ENCODE peak calls at places on chromosomes 6 and 20, in eight cellular contexts. One of them, this sample, is unnamed.

GRCh38 chr6:54112171-54112650 is 968 bp downstream of the MLIP start:
- DNase-seq in non-pigmented ciliary epithelial cell: peak; percentile 14
- DNase-seq in GM10248: no peak
- DNase-seq in AG08396: no peak
- DNase-seq in endothelial cell of umbilical vein: peak; percentile 91
- DNase-seq in amniotic stem cell: no peak
- DNase-seq in mucosa of descending colon: no peak
- DNase-seq in HTR-8/SVneo: no peak
- DNase-seq in this sample: no peak

GRCh38 chr6:119028106-119028505 is 50.4 kb downstream of the FAM184A start:
- DNase-seq in mucosa of descending colon: no peak
- DNase-seq in endothelial cell of umbilical vein: no peak
- DNase-seq in AG08396: no peak
- DNase-seq in amniotic stem cell: no peak
- DNase-seq in GM10248: no peak
- DNase-seq in non-pigmented ciliary epithelial cell: no peak
- DNase-seq in HTR-8/SVneo: no peak
- DNase-seq in this sample: no peak

GRCh38 chr20:45067558-45067957 is 33.4 kb downstream of the KCNS1 start:
- DNase-seq in GM10248: no peak
- DNase-seq in non-pigmented ciliary epithelial cell: no peak
- DNase-seq in endothelial cell of umbilical vein: no peak
- DNase-seq in amniotic stem cell: no peak
- DNase-seq in mucosa of descending colon: no peak
- DNase-seq in HTR-8/SVneo: no peak
- DNase-seq in AG08396: no peak
- DNase-seq in this sample: no peak

GRCh38 chr20:43849496-43850197 is 65.0 kb upstream of the TOX2 start:
- DNase-seq in non-pigmented ciliary epithelial cell: no peak
- DNase-seq in HTR-8/SVneo: peak; percentile 88
- DNase-seq in AG08396: peak; percentile 55
- DNase-seq in GM10248: no peak
- DNase-seq in mucosa of descending colon: no peak
- DNase-seq in amniotic stem cell: no peak
- DNase-seq in endothelial cell of umbilical vein: peak; percentile 61
- DNase-seq in this sample: no peak

GRCh38 chr6:118551063-118551672 is 3.1 kb downstream of the PLN start:
- DNase-seq in AG08396: no peak
- DNase-seq in mucosa of descending colon: no peak
- DNase-seq in amniotic stem cell: peak; percentile 26
- DNase-seq in non-pigmented ciliary epithelial cell: peak; percentile 47
- DNase-seq in GM10248: peak; percentile 35
- DNase-seq in endothelial cell of umbilical vein: peak; percentile 79
- DNase-seq in HTR-8/SVneo: peak; percentile 45
- DNase-seq in this sample: peak; percentile 22

GRCh38 chr20:33568378-33569289 is 78.7 kb downstream of the CBFA2T2 start:
- DNase-seq in GM10248: peak; percentile 30
- DNase-seq in mucosa of descending colon: no peak
- DNase-seq in endothelial cell of umbilical vein: no peak
- DNase-seq in AG08396: no peak
- DNase-seq in non-pigmented ciliary epithelial cell: no peak
- DNase-seq in amniotic stem cell: no peak
- DNase-seq in HTR-8/SVneo: no peak
- DNase-seq in this sample: peak; percentile 79

GRCh38 chr6:134534708-134535149 is 216.8 kb upstream of the SGK1 start:
- DNase-seq in amniotic stem cell: no peak
- DNase-seq in HTR-8/SVneo: no peak
- DNase-seq in endothelial cell of umbilical vein: peak; percentile 47
- DNase-seq in AG08396: no peak
- DNase-seq in mucosa of descending colon: no peak
- DNase-seq in GM10248: no peak
- DNase-seq in non-pigmented ciliary epithelial cell: peak; percentile 42
- DNase-seq in this sample: no peak

GRCh38 chr6:140816696-140817095 is 1316.0 kb upstream of the GJE1 start:
- DNase-seq in AG08396: no peak
- DNase-seq in endothelial cell of umbilical vein: no peak
- DNase-seq in HTR-8/SVneo: no peak
- DNase-seq in amniotic stem cell: no peak
- DNase-seq in GM10248: no peak
- DNase-seq in mucosa of descending colon: no peak
- DNase-seq in non-pigmented ciliary epithelial cell: no peak
- DNase-seq in this sample: no peak

GRCh38 chr20:2752631-2753455 is 47.6 kb downstream of the CPXM1 start:
- DNase-seq in HTR-8/SVneo: no peak
- DNase-seq in mucosa of descending colon: peak; percentile 62
- DNase-seq in GM10248: peak; percentile 59
- DNase-seq in non-pigmented ciliary epithelial cell: no peak
- DNase-seq in endothelial cell of umbilical vein: peak; percentile 42
- DNase-seq in AG08396: peak; percentile 73
- DNase-seq in amniotic stem cell: no peak
- DNase-seq in this sample: peak; percentile 38

GRCh38 chr6:133964052-133964451 is 11.0 kb downstream of the TBPL1 start:
- DNase-seq in mucosa of descending colon: no peak
- DNase-seq in non-pigmented ciliary epithelial cell: peak; percentile 87
- DNase-seq in GM10248: no peak
- DNase-seq in AG08396: peak; percentile 47
- DNase-seq in HTR-8/SVneo: peak; percentile 33
- DNase-seq in amniotic stem cell: no peak
- DNase-seq in endothelial cell of umbilical vein: peak; percentile 21
- DNase-seq in this sample: no peak

GRCh38 chr6:134410531-134410930 is 92.6 kb upstream of the SGK1 start:
- DNase-seq in GM10248: no peak
- DNase-seq in HTR-8/SVneo: no peak
- DNase-seq in non-pigmented ciliary epithelial cell: no peak
- DNase-seq in amniotic stem cell: no peak
- DNase-seq in AG08396: no peak
- DNase-seq in mucosa of descending colon: no peak
- DNase-seq in endothelial cell of umbilical vein: no peak
- DNase-seq in this sample: no peak

GRCh38 chr6:150250826-150251225 is 108.0 kb downstream of the PPP1R14C start:
- DNase-seq in amniotic stem cell: peak; percentile 72
- DNase-seq in AG08396: peak; percentile 66
- DNase-seq in endothelial cell of umbilical vein: no peak
- DNase-seq in non-pigmented ciliary epithelial cell: no peak
- DNase-seq in GM10248: no peak
- DNase-seq in HTR-8/SVneo: peak; percentile 59
- DNase-seq in mucosa of descending colon: no peak
- DNase-seq in this sample: no peak

GRCh38 chr6:158050107-158050735 is 68.6 kb downstream of the SYNJ2 start:
- DNase-seq in endothelial cell of umbilical vein: no peak
- DNase-seq in HTR-8/SVneo: no peak
- DNase-seq in GM10248: no peak
- DNase-seq in AG08396: no peak
- DNase-seq in amniotic stem cell: no peak
- DNase-seq in non-pigmented ciliary epithelial cell: no peak
- DNase-seq in mucosa of descending colon: no peak
- DNase-seq in this sample: no peak

GRCh38 chr6:63049216-63049615 is 162.1 kb upstream of the FKBP1C start:
- DNase-seq in amniotic stem cell: no peak
- DNase-seq in mucosa of descending colon: no peak
- DNase-seq in HTR-8/SVneo: no peak
- DNase-seq in AG08396: no peak
- DNase-seq in non-pigmented ciliary epithelial cell: no peak
- DNase-seq in GM10248: no peak
- DNase-seq in endothelial cell of umbilical vein: no peak
- DNase-seq in this sample: no peak

GRCh38 chr6:57242505-57242904 is 20.4 kb upstream of the RAB23 start:
- DNase-seq in non-pigmented ciliary epithelial cell: peak; percentile 88
- DNase-seq in HTR-8/SVneo: peak; percentile 22
- DNase-seq in AG08396: peak; percentile 61
- DNase-seq in mucosa of descending colon: no peak
- DNase-seq in amniotic stem cell: peak; percentile 92
- DNase-seq in endothelial cell of umbilical vein: peak; percentile 75
- DNase-seq in GM10248: no peak
- DNase-seq in this sample: no peak

GRCh38 chr6:45075246-45075645 is 252.9 kb upstream of the RUNX2 start:
- DNase-seq in AG08396: peak; percentile 43
- DNase-seq in endothelial cell of umbilical vein: peak; percentile 73
- DNase-seq in HTR-8/SVneo: peak; percentile 7
- DNase-seq in mucosa of descending colon: no peak
- DNase-seq in amniotic stem cell: peak; percentile 59
- DNase-seq in GM10248: no peak
- DNase-seq in non-pigmented ciliary epithelial cell: peak; percentile 93
- DNase-seq in this sample: no peak

GRCh38 chr6:132259070-132259469 is 142.2 kb downstream of the MOXD1 start:
- DNase-seq in amniotic stem cell: no peak
- DNase-seq in endothelial cell of umbilical vein: peak; percentile 60
- DNase-seq in mucosa of descending colon: no peak
- DNase-seq in non-pigmented ciliary epithelial cell: no peak
- DNase-seq in HTR-8/SVneo: peak; percentile 21
- DNase-seq in AG08396: peak; percentile 25
- DNase-seq in GM10248: no peak
- DNase-seq in this sample: no peak

GRCh38 chr20:33719989-33720709 is at the start of gene PXMP4:
- DNase-seq in amniotic stem cell: peak; percentile 42
- DNase-seq in HTR-8/SVneo: peak; percentile 100
- DNase-seq in AG08396: peak; percentile 98
- DNase-seq in GM10248: peak; percentile 98
- DNase-seq in mucosa of descending colon: peak; percentile 89
- DNase-seq in endothelial cell of umbilical vein: peak; percentile 97
- DNase-seq in non-pigmented ciliary epithelial cell: peak; percentile 96
- DNase-seq in this sample: peak; percentile 96

GRCh38 chr6:69408886-69409285 is 387.9 kb downstream of the LMBRD1 start:
- DNase-seq in endothelial cell of umbilical vein: no peak
- DNase-seq in amniotic stem cell: no peak
- DNase-seq in non-pigmented ciliary epithelial cell: no peak
- DNase-seq in mucosa of descending colon: no peak
- DNase-seq in GM10248: no peak
- DNase-seq in HTR-8/SVneo: no peak
- DNase-seq in AG08396: no peak
- DNase-seq in this sample: no peak

This sample was measured in NCI-H446.